ENCODE peak calls at places on chromosomes 5 and 9, in seven cellular contexts. T is neural crest cell, K is endothelial cell of umbilical vein, Q is suprapubic skin, E is epithelial cell of esophagus, R is cardiac muscle cell, S is fibroblast of mammary gland. N is an unnamed sample.

GRCh38 chr9:104795082-104795481 is 31.2 kb downstream of the NIPSNAP3B start:
- DNase-seq in T (no peak), K (no peak), Q (no peak), E (peak), R (no peak), S (no peak), N (no peak)

GRCh38 chr5:54738118-54738972 is 220.8 kb downstream of the SNX18 start:
- DNase-seq in T (no peak), K (peak), Q (no peak), E (peak), R (no peak), S (peak), N (no peak)

GRCh38 chr5:42545038-42545437 is 121.8 kb downstream of the GHR start:
- DNase-seq in T (no peak), K (no peak), Q (no peak), E (no peak), R (no peak), S (no peak), N (no peak)

GRCh38 chr9:96599298-96599697 is 20.3 kb downstream of the CDC14B start:
- DNase-seq in T (no peak), K (no peak), Q (no peak), E (no peak), R (no peak), S (peak), N (no peak)

GRCh38 chr5:68460147-68460760 is 244.7 kb downstream of the PIK3R1 start:
- DNase-seq in T (peak), K (peak), Q (no peak), E (peak), R (peak), S (peak), N (no peak)

GRCh38 chr5:14706615-14707021 is 42.1 kb downstream of the OTULIN start:
- DNase-seq in T (no peak), K (peak), Q (no peak), E (no peak), R (no peak), S (peak), N (no peak)

GRCh38 chr5:17340816-17341215 is 123.4 kb downstream of the BASP1 start:
- DNase-seq in T (no peak), K (peak), Q (no peak), E (no peak), R (no peak), S (peak), N (no peak)

GRCh38 chr9:89863141-89863540 is 258.3 kb downstream of the GADD45G start:
- DNase-seq in T (no peak), K (no peak), Q (no peak), E (no peak), R (no peak), S (no peak), N (no peak)

GRCh38 chr5:37836173-37837100 is 3.4 kb downstream of the GDNF start:
- DNase-seq in T (no peak), K (peak), Q (no peak), E (no peak), R (peak), S (peak), N (no peak)

GRCh38 chr9:96218821-96219614 is 83.0 kb downstream of the HSD17B3 start:
- DNase-seq in T (no peak), K (no peak), Q (no peak), E (no peak), R (no peak), S (no peak), N (no peak)

GRCh38 chr5:83547156-83547555 is 75.6 kb downstream of the VCAN start:
- DNase-seq in T (no peak), K (no peak), Q (no peak), E (no peak), R (no peak), S (no peak), N (no peak)

GRCh38 chr5:28190011-28190410 is 1151.6 kb upstream of the CDH9 start:
- DNase-seq in T (no peak), K (no peak), Q (no peak), E (peak), R (no peak), S (no peak), N (no peak)

GRCh38 chr5:92695123-92696084 is 885.6 kb downstream of the NR2F1-AS1 start:
- DNase-seq in T (no peak), K (no peak), Q (no peak), E (no peak), R (no peak), S (no peak), N (no peak)

GRCh38 chr5:55993628-55994501 is 898 bp downstream of the IL6ST start:
- DNase-seq in T (no peak), K (peak), Q (no peak), E (peak), R (no peak), S (no peak), N (no peak)

GRCh38 chr5:154273028-154273617 is 82.6 kb downstream of the GALNT10 start:
- DNase-seq in T (no peak), K (no peak), Q (no peak), E (peak), R (no peak), S (peak), N (no peak)

GRCh38 chr5:80034962-80035821 is at the start of gene THBS4:
- DNase-seq in T (no peak), K (no peak), Q (no peak), E (no peak), R (peak), S (no peak), N (no peak)

GRCh38 chr5:6246820-6247437 is 131.4 kb downstream of the MED10 start:
- DNase-seq in T (no peak), K (no peak), Q (no peak), E (no peak), R (no peak), S (no peak), N (no peak)

GRCh38 chr5:27590503-27590902 is 552.1 kb upstream of the CDH9 start:
- DNase-seq in T (no peak), K (no peak), Q (no peak), E (no peak), R (no peak), S (no peak), N (no peak)

GRCh38 chr9:120724757-120725156 is 10.5 kb upstream of the MEGF9 start:
- DNase-seq in T (no peak), K (no peak), Q (no peak), E (no peak), R (no peak), S (no peak), N (no peak)

GRCh38 chr5:95244479-95244878 is 40.4 kb downstream of the MCTP1 start:
- DNase-seq in T (no peak), K (no peak), Q (no peak), E (no peak), R (no peak), S (no peak), N (no peak)

GRCh38 chr5:2187156-2187555 is 304.4 kb upstream of the IRX4 start:
- DNase-seq in T (no peak), K (no peak), Q (no peak), E (no peak), R (no peak), S (no peak), N (peak)

GRCh38 chr9:122340161-122340560 is 30.7 kb upstream of the PTGS1 start:
- DNase-seq in T (no peak), K (peak), Q (no peak), E (no peak), R (no peak), S (no peak), N (no peak)

GRCh38 chr9:133199648-133200321 is 9.3 kb downstream of the OBP2B start:
- DNase-seq in T (no peak), K (no peak), Q (no peak), E (no peak), R (no peak), S (peak), N (no peak)

GRCh38 chr9:2726620-2727335 is 9.5 kb downstream of the KCNV2 start:
- DNase-seq in T (no peak), K (no peak), Q (no peak), E (peak), R (no peak), S (peak), N (no peak)

GRCh38 chr9:81687521-81688261 is 1.7 kb downstream of the TLE1 start:
- DNase-seq in T (peak), K (peak), Q (peak), E (peak), R (peak), S (no peak), N (peak)

GRCh38 chr9:90970603-90971002 is 169.0 kb downstream of the SYK start:
- DNase-seq in T (no peak), K (no peak), Q (no peak), E (peak), R (no peak), S (peak), N (no peak)

GRCh38 chr5:122845253-122846050 is at the start of gene SNX24:
- DNase-seq in T (peak), K (peak), Q (peak), E (peak), R (peak), S (peak), N (peak)

GRCh38 chr5:74848553-74849025 is 17.6 kb downstream of the FAM169A start:
- DNase-seq in T (no peak), K (no peak), Q (no peak), E (no peak), R (no peak), S (no peak), N (no peak)

DNA sequence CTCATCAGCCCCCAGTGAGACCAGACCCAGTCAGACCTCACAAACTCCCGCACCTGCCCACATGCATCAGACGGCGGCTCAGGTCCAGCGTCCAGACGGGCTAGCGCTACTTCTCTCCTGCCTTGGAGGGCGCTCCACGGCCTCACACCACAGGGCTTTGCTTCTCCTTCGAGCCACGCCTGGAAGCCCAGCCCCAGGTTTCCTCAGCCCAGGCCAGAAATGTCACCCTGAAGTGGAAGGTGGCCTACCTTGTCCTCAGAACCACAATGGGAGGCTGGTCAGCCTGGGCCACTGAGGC is 2.8 kb downstream of the NACC2 start:
- DNase-seq in T (no peak), K (no peak), Q (no peak), E (no peak), R (no peak), S (no peak), N (no peak)
- TF ChIP-seq CTCF in T (no peak), K (no peak), Q (no peak), E (no peak), R (no peak), S (no peak), N (no peak)

GRCh38 chr9:87149794-87150193 is 202.5 kb upstream of the GAS1 start:
- DNase-seq in T (no peak), K (no peak), Q (no peak), E (no peak), R (no peak), S (peak), N (no peak)

GRCh38 chr9:87147803-87148202 is 200.5 kb upstream of the GAS1 start:
- DNase-seq in T (no peak), K (peak), Q (no peak), E (no peak), R (no peak), S (no peak), N (no peak)

GRCh38 chr9:87152206-87152605 is 204.9 kb upstream of the GAS1 start:
- DNase-seq in T (no peak), K (no peak), Q (no peak), E (no peak), R (no peak), S (no peak), N (no peak)

GRCh38 chr9:87148391-87149237 is 201.3 kb upstream of the GAS1 start:
- DNase-seq in T (peak), K (peak), Q (peak), E (peak), R (peak), S (peak), N (peak)
- TF ChIP-seq CTCF in T (no peak), K (no peak), Q (no peak), E (no peak), R (peak), S (no peak), N (peak)

GRCh38 chr5:119022017-119022745 is 33.8 kb upstream of the DTWD2 start:
- DNase-seq in T (no peak), K (peak), Q (no peak), E (peak), R (no peak), S (peak), N (no peak)
- TF ChIP-seq CTCF in T (peak), K (no peak), Q (no peak), E (peak), R (peak), S (peak), N (peak)

GRCh38 chr5:179533907-179534306 is 16.4 kb upstream of the RUFY1 start:
- DNase-seq in T (no peak), K (no peak), Q (no peak), E (no peak), R (no peak), S (no peak), N (no peak)

GRCh38 chr5:179534431-179534830 is 15.9 kb upstream of the RUFY1 start:
- DNase-seq in T (no peak), K (no peak), Q (no peak), E (no peak), R (no peak), S (no peak), N (no peak)

GRCh38 chr5:179533024-179533423 is 17.3 kb upstream of the RUFY1 start:
- DNase-seq in T (no peak), K (no peak), Q (no peak), E (no peak), R (no peak), S (no peak), N (no peak)

GRCh38 chr5:179526978-179527377 is 23.4 kb upstream of the RUFY1 start:
- DNase-seq in T (no peak), K (no peak), Q (no peak), E (no peak), R (no peak), S (no peak), N (no peak)

GRCh38 chr5:179530069-179530998 is 20.0 kb upstream of the RUFY1 start:
- DNase-seq in T (peak), K (peak), Q (peak), E (no peak), R (peak), S (peak), N (no peak)
- TF ChIP-seq CTCF in T (no peak), K (no peak), Q (no peak), E (no peak), R (peak), S (no peak), N (no peak)

GRCh38 chr9:116647515-116647809 is 39.6 kb upstream of the TRIM32 start:
- DNase-seq in T (no peak), K (no peak), Q (peak), E (no peak), R (no peak), S (no peak), N (no peak)
- TF ChIP-seq CTCF in T (peak), K (no peak), Q (no peak), E (no peak), R (no peak), S (no peak), N (peak)

DNA sequence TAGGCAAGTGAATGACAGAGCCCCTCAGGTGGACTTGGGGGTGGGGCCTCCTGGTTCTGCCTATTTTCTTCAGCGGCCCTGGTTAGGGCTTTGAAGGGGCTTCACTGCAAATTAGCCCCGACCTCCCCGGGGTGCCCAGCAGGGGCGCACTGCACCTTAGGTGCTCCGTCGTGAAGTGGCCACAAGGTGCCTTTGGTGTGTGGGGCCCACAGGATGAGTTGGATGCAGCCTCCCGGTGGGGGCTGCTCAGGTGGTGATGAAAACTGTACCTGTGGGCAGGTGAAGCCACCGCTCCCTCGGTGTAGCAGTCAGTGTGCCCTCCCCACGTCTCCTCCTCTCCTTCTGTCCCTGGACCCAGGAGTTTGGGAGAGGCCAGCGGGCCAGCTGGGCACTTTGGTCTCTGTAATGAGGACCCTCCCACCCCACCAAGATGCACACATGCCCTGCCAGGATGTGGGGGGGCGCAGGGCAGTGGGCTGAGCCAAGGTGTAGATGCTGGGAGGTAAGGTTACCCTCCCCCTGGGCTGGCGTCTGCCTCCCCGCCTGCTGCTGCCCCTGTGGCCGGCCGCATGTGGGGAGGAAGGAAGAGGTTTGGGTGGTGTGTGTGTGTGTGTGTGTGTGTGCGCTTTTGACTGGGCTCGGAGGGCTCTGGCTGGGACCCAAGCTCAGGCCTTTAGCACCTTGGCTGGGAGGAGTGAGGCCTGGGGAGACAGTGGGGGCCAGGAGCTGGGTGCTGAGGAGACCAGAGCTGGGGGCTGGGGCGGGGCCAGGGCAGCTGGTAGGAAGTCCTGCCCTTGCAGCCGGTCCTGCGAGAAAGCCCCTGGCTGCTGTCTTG is 55.6 kb downstream of the RXRA start:
- DNase-seq in T (no peak), K (peak), Q (no peak), E (no peak), R (no peak), S (no peak), N (no peak)
- TF ChIP-seq CTCF in T (peak), K (peak), Q (no peak), E (peak), R (no peak), S (peak), N (no peak)

GRCh38 chr9:36110434-36110833 is 26.1 kb upstream of the GLIPR2 start:
- DNase-seq in T (no peak), K (no peak), Q (no peak), E (peak), R (no peak), S (no peak), N (no peak)
- TF ChIP-seq CTCF in T (no peak), K (no peak), Q (no peak), E (peak), R (peak), S (peak), N (peak)

GRCh38 chr9:87467187-87467586 is 30.5 kb upstream of the DAPK1 start:
- DNase-seq in T (no peak), K (no peak), Q (no peak), E (no peak), R (no peak), S (no peak), N (no peak)

GRCh38 chr9:87469833-87470465 is 27.7 kb upstream of the DAPK1 start:
- DNase-seq in T (no peak), K (no peak), Q (no peak), E (no peak), R (no peak), S (no peak), N (no peak)

GRCh38 chr9:87464110-87464991 is 33.3 kb upstream of the DAPK1 start:
- DNase-seq in T (no peak), K (peak), Q (no peak), E (peak), R (no peak), S (peak), N (no peak)

GRCh38 chr9:87465791-87466190 is 31.9 kb upstream of the DAPK1 start:
- DNase-seq in T (no peak), K (no peak), Q (no peak), E (peak), R (no peak), S (no peak), N (no peak)

DNA sequence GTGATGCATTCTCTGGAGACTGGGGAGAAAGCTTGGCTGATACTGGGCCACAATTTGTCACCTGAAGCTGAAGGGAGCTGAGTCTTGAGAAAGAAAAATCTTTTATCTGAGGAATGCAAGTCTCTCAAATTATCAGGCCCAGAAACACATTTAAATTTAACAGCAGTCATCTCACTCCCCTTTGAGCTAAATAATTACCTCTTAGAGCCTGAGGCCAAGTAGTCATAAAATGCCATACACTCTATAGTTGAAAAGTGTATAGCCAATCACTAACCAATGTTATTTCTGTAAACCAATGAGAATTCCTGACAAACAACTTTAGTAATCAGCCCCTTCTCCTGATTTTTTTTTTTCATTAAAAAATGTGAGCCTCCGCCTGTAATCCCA is 32.7 kb upstream of the DAPK1 start:
- DNase-seq in T (no peak), K (no peak), Q (no peak), E (no peak), R (no peak), S (no peak), N (no peak)
- TF ChIP-seq CTCF in T (no peak), K (no peak), Q (no peak), E (no peak), R (no peak), S (no peak), N (no peak)

N was measured in osteocyte.